ENCODE peak calls at places on chromosome 1, in four cellular contexts. One of them, this sample, is unnamed.

GRCh38 chr1:3541465-3541864 is 69.8 kb downstream of the MEGF6 start:
- DNase-seq in K562: no peak
- DNase-seq in HepG2: no peak
- DNase-seq in WTC11: no peak
- DNase-seq in this sample: no peak

GRCh38 chr1:243391355-243391754 is 135.5 kb downstream of the SDCCAG8 start:
- DNase-seq in HepG2: no peak
- DNase-seq in K562: no peak
- DNase-seq in WTC11: no peak
- DNase-seq in this sample: no peak

GRCh38 chr1:114131526-114132220 is 22.0 kb downstream of the SYT6 start:
- DNase-seq in HepG2: no peak
- DNase-seq in WTC11: no peak
- DNase-seq in K562: no peak
- DNase-seq in this sample: no peak

GRCh38 chr1:157893681-157894080 is 52.1 kb upstream of the CD5L start:
- DNase-seq in K562: no peak
- DNase-seq in HepG2: no peak
- DNase-seq in WTC11: no peak
- DNase-seq in this sample: no peak

GRCh38 chr1:180948846-180949615 is 36.3 kb downstream of the KIAA1614 start:
- DNase-seq in WTC11: no peak
- DNase-seq in K562: no peak
- DNase-seq in HepG2: no peak
- DNase-seq in this sample: no peak

GRCh38 chr1:27968692-27969091 is 8.9 kb downstream of the XKR8 start:
- DNase-seq in WTC11: no peak
- DNase-seq in K562: no peak
- DNase-seq in HepG2: no peak
- DNase-seq in this sample: no peak

GRCh38 chr1:25880518-25880917 is 5.0 kb upstream of the PAQR7 start:
- DNase-seq in WTC11: peak; percentile 2
- DNase-seq in K562: no peak
- DNase-seq in HepG2: no peak
- DNase-seq in this sample: no peak

GRCh38 chr1:19758227-19758830 is 41.4 kb downstream of the TMCO4 start:
- DNase-seq in K562: no peak
- DNase-seq in HepG2: no peak
- DNase-seq in WTC11: no peak
- DNase-seq in this sample: no peak

GRCh38 chr1:159977364-159978106 is 23.5 kb upstream of the SLAMF9 start:
- DNase-seq in WTC11: no peak
- DNase-seq in K562: no peak
- DNase-seq in HepG2: no peak
- DNase-seq in this sample: no peak

DNA sequence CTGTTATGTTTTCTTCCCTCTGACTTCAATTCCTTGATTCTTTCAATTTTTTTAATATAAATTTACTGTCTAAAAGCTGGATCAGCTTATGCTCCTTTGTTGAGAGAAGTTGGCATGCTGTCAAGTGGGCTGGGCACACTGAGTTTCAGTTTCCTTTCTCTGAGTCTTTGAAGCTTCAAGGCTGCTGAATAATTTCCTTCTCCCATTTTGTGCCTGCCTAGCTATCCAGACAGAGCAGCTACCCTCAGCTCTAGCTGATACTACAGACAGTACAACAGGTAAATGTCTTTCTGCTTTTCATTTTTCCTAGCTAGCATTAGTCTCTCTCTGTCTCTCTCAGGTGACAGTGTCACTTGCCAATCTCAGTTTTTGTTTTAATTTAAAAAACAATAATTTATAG is at the start of gene IFI44:
- DNase-seq in K562: no peak
- DNase-seq in HepG2: no peak
- DNase-seq in WTC11: no peak
- DNase-seq in this sample: no peak
- TF ChIP-seq ELF4 in K562: no peak
- TF ChIP-seq ELF4 in HepG2: no peak
- TF ChIP-seq ELF4 in WTC11: no peak
- TF ChIP-seq ELF4 in this sample: no peak

DNA sequence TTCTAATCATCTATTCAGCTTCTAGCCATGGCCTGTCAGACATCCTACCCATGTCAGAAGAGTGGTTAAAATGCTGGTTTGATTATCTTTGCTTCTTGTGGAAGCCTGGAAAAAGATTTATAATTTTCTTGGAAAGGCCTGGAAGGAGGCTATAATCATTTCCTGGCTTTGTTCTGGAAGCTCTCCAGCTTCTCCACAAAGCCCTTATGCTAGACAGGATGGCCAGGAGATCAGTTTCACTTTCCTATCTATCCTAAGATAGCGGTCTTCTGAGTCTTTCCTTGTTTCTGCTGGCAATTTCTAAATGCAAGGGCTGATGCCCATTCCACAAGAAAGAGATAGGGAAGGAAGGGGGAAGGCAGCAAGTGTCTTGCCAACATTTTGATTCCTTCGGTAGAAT is 90.9 kb upstream of the SLC44A3 start:
- DNase-seq in WTC11: no peak
- DNase-seq in HepG2: no peak
- DNase-seq in K562: no peak
- DNase-seq in this sample: no peak
- TF ChIP-seq ELF4 in WTC11: no peak
- TF ChIP-seq ELF4 in HepG2: no peak
- TF ChIP-seq ELF4 in K562: no peak
- TF ChIP-seq ELF4 in this sample: no peak

GRCh38 chr1:225654277-225654597 is 1.3 kb upstream of the ENAH start:
- DNase-seq in K562: no peak
- DNase-seq in WTC11: no peak
- DNase-seq in HepG2: no peak
- DNase-seq in this sample: no peak
- TF ChIP-seq ELF4 in K562: no peak
- TF ChIP-seq ELF4 in WTC11: no peak
- TF ChIP-seq ELF4 in HepG2: no peak
- TF ChIP-seq ELF4 in this sample: no peak

DNA sequence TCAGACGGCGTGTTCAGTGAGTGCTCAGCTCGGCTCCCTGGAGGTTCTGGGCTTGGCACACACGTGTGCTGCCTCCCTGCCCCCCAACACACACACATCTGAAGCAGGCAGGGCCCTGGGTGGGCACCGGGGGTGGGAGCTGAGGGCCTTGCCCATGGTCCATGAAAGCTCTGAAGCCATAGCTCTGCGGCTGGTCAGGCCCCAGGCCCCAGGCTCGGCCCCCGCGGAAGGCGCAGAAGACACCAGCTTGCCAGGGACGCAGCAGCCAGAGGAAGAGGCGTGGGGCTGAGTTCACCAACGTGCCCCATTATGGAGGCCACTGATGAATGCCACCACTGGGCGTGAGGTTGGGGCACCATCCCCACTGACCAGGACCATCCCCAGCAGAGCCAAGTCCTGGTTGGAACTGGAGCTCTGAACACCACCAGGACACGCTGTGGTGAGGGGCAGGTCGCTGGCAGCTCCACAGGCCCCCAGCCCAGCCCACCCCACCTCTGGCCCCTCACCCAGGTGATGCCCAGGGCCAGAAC is 4.2 kb downstream of the AURKAIP1 start:
- DNase-seq in WTC11: no peak
- DNase-seq in K562: no peak
- DNase-seq in HepG2: no peak
- DNase-seq in this sample: no peak
- TF ChIP-seq ELF4 in WTC11: no peak
- TF ChIP-seq ELF4 in K562: no peak
- TF ChIP-seq ELF4 in HepG2: no peak
- TF ChIP-seq ELF4 in this sample: no peak

DNA sequence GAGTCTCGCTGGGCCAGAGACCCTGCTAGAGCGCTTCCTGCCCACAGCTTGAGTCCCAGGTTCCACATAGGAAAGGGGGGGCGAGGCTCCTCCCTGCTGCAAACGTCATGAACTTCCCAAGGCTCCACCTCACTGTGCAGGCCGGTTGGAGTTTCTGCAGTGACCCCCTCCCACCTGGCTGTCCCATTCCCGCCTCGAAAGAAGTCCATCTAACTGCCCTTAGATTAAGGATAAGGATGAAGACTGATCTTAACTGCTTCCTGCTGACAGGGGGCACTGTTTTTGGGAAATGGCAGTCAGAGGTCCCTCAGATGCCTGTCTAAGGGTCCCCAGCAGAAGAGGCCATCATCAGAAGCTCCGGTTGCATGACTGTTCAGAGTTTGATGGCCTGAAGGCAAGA is 62.7 kb downstream of the STUM start:
- DNase-seq in HepG2: no peak
- DNase-seq in WTC11: peak; percentile 31
- DNase-seq in K562: no peak
- DNase-seq in this sample: no peak
- TF ChIP-seq ELF4 in HepG2: no peak
- TF ChIP-seq ELF4 in WTC11: no peak
- TF ChIP-seq ELF4 in K562: no peak
- TF ChIP-seq ELF4 in this sample: no peak

DNA sequence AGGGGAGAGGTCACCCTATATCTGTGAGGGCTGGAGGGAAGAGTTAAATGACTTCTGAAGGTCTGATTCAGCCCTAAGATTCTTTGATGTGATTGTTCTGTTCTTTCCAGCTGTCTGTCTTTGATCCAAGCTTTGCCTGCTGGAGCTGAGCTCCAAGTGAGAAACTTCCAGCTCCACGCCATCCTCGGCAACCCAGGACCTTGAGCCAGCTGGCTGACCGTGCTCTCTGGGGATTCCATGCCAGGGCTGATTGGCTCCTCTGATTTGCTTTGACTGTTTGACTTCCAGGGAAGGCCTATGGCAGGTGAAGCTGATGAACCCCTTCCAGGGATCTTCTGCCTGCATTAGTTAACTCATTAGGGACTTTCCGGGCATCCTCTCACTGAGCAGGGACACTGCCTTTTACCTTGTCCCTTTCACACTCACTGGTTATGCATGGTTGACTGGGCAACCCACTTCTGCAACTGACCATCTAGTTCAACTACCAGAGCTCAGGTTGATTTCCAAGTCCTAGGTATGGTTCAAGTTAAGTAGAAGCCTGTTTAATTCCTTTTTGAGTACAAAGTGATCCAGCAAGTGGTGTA is 406.1 kb downstream of the RPS6KC1 start:
- DNase-seq in WTC11: no peak
- DNase-seq in K562: no peak
- DNase-seq in HepG2: no peak
- DNase-seq in this sample: no peak
- TF ChIP-seq ELF4 in WTC11: no peak
- TF ChIP-seq ELF4 in K562: no peak
- TF ChIP-seq ELF4 in HepG2: no peak
- TF ChIP-seq ELF4 in this sample: no peak

GRCh38 chr1:59499956-59500569 is 203.2 kb downstream of the FGGY start:
- DNase-seq in K562: no peak
- DNase-seq in WTC11: no peak
- DNase-seq in HepG2: peak; percentile 70
- DNase-seq in this sample: no peak

GRCh38 chr1:59502009-59502691 is 205.3 kb downstream of the FGGY start:
- DNase-seq in K562: no peak
- DNase-seq in WTC11: no peak
- DNase-seq in HepG2: no peak
- DNase-seq in this sample: no peak

GRCh38 chr1:59498640-59499039 is 201.7 kb downstream of the FGGY start:
- DNase-seq in HepG2: peak; percentile 31
- DNase-seq in K562: no peak
- DNase-seq in WTC11: no peak
- DNase-seq in this sample: no peak

GRCh38 chr1:59499273-59499955 is 202.5 kb downstream of the FGGY start:
- DNase-seq in HepG2: no peak
- DNase-seq in WTC11: no peak
- DNase-seq in K562: no peak
- DNase-seq in this sample: no peak

GRCh38 chr1:59500970-59501742 is 204.3 kb downstream of the FGGY start:
- DNase-seq in HepG2: no peak
- DNase-seq in K562: no peak
- DNase-seq in WTC11: no peak
- DNase-seq in this sample: no peak
- TF ChIP-seq ELF4 in HepG2: no peak
- TF ChIP-seq ELF4 in K562: no peak
- TF ChIP-seq ELF4 in WTC11: no peak
- TF ChIP-seq ELF4 in this sample: no peak

This sample was measured in HEK293T.